ENCODE peak calls at places on chromosomes 3 and 15, in nine cellular contexts. Y is NCI-H510A treated with DMSO at 0.1 percent for 48 hours, E is breast epithelium, O is anterior cingulate cortex, D is NCI-H524, X is epithelial cell of esophagus, P is H9, C is midbrain, J is EL. F is an unnamed sample.

GRCh38 chr3:111691293-111691909 is 96.3 kb upstream of the ZBED2 start:
- DNase-seq in Y (peak; percentile 5), E (no peak), O (no peak), D (peak; percentile 65), X (peak; percentile 69), P (no peak), C (peak; percentile 15), J (peak; percentile 66), F (no peak)

GRCh38 chr3:194296448-194296831 is 54.7 kb downstream of the CPN2 start:
- DNase-seq in Y (no peak), E (no peak), O (no peak), D (peak; percentile 46), X (peak; percentile 89), P (peak; percentile 54), C (no peak), J (peak; percentile 85), F (no peak)

GRCh38 chr3:187700249-187700648 is 2.1 kb downstream of the RTP2 start:
- DNase-seq in Y (no peak), E (no peak), O (no peak), D (no peak), X (no peak), P (no peak), C (no peak), J (no peak), F (no peak)

GRCh38 chr15:33195283-33195682 is 769 bp upstream of the FMN1 start:
- DNase-seq in Y (no peak), E (no peak), O (no peak), D (no peak), X (peak; percentile 7), P (no peak), C (no peak), J (no peak), F (no peak)

GRCh38 chr3:42300013-42300412 is 34.0 kb upstream of the CCK start:
- DNase-seq in Y (no peak), E (no peak), O (no peak), D (no peak), X (peak; percentile 72), P (peak; percentile 42), C (no peak), J (peak; percentile 39), F (no peak)

GRCh38 chr15:34275721-34276120 is 50.9 kb downstream of the EMC4 start:
- DNase-seq in Y (no peak), E (no peak), O (no peak), D (no peak), X (peak; percentile 15), P (no peak), C (no peak), J (peak; percentile 26), F (no peak)

GRCh38 chr3:8702560-8702959 is 31.0 kb upstream of the CAV3 start:
- DNase-seq in Y (no peak), E (no peak), O (no peak), D (no peak), X (no peak), P (peak; percentile 67), C (no peak), J (no peak), F (no peak)

GRCh38 chr3:152071315-152071714 is 197.4 kb upstream of the MBNL1 start:
- DNase-seq in Y (no peak), E (no peak), O (no peak), D (no peak), X (no peak), P (no peak), C (no peak), J (no peak), F (no peak)

GRCh38 chr15:66703540-66703941 is 1.5 kb downstream of the SMAD6 start:
- DNase-seq in Y (no peak), E (no peak), O (no peak), D (peak; percentile 20), X (peak; percentile 50), P (no peak), C (no peak), J (peak; percentile 56), F (no peak)

GRCh38 chr15:66212471-66212870 is 41.1 kb downstream of the MEGF11 start:
- DNase-seq in Y (no peak), E (no peak), O (no peak), D (no peak), X (no peak), P (no peak), C (no peak), J (no peak), F (no peak)

GRCh38 chr3:45596290-45596791 is 1.8 kb downstream of the LIMD1 start:
- DNase-seq in Y (no peak), E (no peak), O (no peak), D (no peak), X (no peak), P (no peak), C (no peak), J (no peak), F (no peak)

GRCh38 chr3:1055870-1056269 is 37.0 kb upstream of the CNTN6 start:
- DNase-seq in Y (no peak), E (no peak), O (no peak), D (no peak), X (no peak), P (no peak), C (no peak), J (no peak), F (no peak)

GRCh38 chr15:58492661-58493397 is 61.0 kb downstream of the LIPC start:
- DNase-seq in Y (no peak), E (no peak), O (no peak), D (peak; percentile 99), X (no peak), P (no peak), C (no peak), J (no peak), F (no peak)

GRCh38 chr3:146277953-146278631 is 27.2 kb upstream of the PLSCR4 start:
- DNase-seq in Y (no peak), E (no peak), O (no peak), D (no peak), X (peak; percentile 54), P (no peak), C (no peak), J (peak; percentile 78), F (no peak)

GRCh38 chr3:169699070-169699469 is 35.6 kb upstream of the MECOM start:
- DNase-seq in Y (no peak), E (no peak), O (no peak), D (no peak), X (no peak), P (no peak), C (no peak), J (no peak), F (no peak)

GRCh38 chr3:25454411-25454927 is 26.4 kb downstream of the RARB start:
- DNase-seq in Y (no peak), E (no peak), O (no peak), D (no peak), X (no peak), P (no peak), C (no peak), J (peak; percentile 65), F (no peak)

GRCh38 chr15:65949482-65949881 is 80.2 kb downstream of the RAB11A start:
- DNase-seq in Y (no peak), E (no peak), O (no peak), D (no peak), X (no peak), P (no peak), C (no peak), J (no peak), F (no peak)

GRCh38 chr3:17645074-17645698 is 97.2 kb downstream of the TBC1D5 start:
- DNase-seq in Y (peak; percentile 21), E (no peak), O (no peak), D (peak; percentile 43), X (peak; percentile 78), P (no peak), C (peak; percentile 76), J (peak; percentile 63), F (no peak)

GRCh38 chr15:41495736-41496599 is 2.3 kb downstream of the ITPKA start:
- DNase-seq in Y (no peak), E (no peak), O (no peak), D (no peak), X (no peak), P (peak; percentile 71), C (no peak), J (no peak), F (no peak)

GRCh38 chr3:196486263-196486662 is 17.3 kb downstream of the RNF168 start:
- DNase-seq in Y (no peak), E (no peak), O (no peak), D (no peak), X (peak; percentile 26), P (no peak), C (no peak), J (no peak), F (no peak)

GRCh38 chr3:37777835-37778234 is 83.8 kb upstream of the CTDSPL start:
- DNase-seq in Y (no peak), E (no peak), O (no peak), D (no peak), X (no peak), P (no peak), C (no peak), J (no peak), F (no peak)